ENCODE peak calls at places on chromosome X, in five cellular contexts. M is CD8-positive, alpha-beta memory T cell; O is tibial artery; H is foreskin keratinocyte; P is tibial nerve. L is an unnamed sample.

GRCh38 chrX:1443496-1444075 is 9.1 kb downstream of the ASMTL start:
- DNase-seq in H (no peak), P (no peak), M (no peak), O (peak), L (no peak)

GRCh38 chrX:580020-580419 is 50.6 kb upstream of the SHOX start:
- DNase-seq in H (no peak), P (no peak), M (no peak), O (no peak), L (no peak)

GRCh38 chrX:46208225-46208854 is 336.9 kb downstream of the ZNF674 start:
- DNase-seq in P (no peak), M (no peak), H (peak), O (no peak), L (no peak)

GRCh38 chrX:19867411-19867732 is 20.0 kb downstream of the SH3KBP1 start:
- DNase-seq in P (no peak), H (no peak), O (no peak), M (no peak), L (no peak)

GRCh38 chrX:130094712-130095111 is 15.6 kb downstream of the ELF4 start:
- DNase-seq in M (no peak), O (no peak), H (no peak), P (no peak), L (no peak)

GRCh38 chrX:50613846-50614245 is 143.2 kb upstream of the DGKK start:
- DNase-seq in O (no peak), M (no peak), H (no peak), P (no peak), L (no peak)

GRCh38 chrX:74467656-74468055 is 46.4 kb downstream of the SLC16A2 start:
- DNase-seq in P (no peak), M (no peak), H (no peak), O (no peak), L (no peak)

GRCh38 chrX:47828984-47829383 is 7.7 kb upstream of the ZNF81 start:
- DNase-seq in O (no peak), H (no peak), P (no peak), M (no peak), L (no peak)

GRCh38 chrX:129773649-129774458 is 5.9 kb upstream of the SASH3 start:
- DNase-seq in P (no peak), O (no peak), M (no peak), H (no peak), L (no peak)

GRCh38 chrX:16786791-16787735 is 797 bp downstream of the TXLNG start:
- DNase-seq in H (no peak), P (no peak), O (peak), M (peak), L (peak)

GRCh38 chrX:154057790-154058189 is 38.1 kb upstream of the IRAK1 start:
- DNase-seq in O (no peak), H (no peak), M (no peak), P (no peak), L (no peak)
- H3K27ac ChIP-seq in O (no peak), H (no peak), M (no peak), P (peak), L (no peak)

GRCh38 chrX:141402897-141403610 is 160.7 kb upstream of the SPANXC start:
- DNase-seq in H (no peak), P (no peak), O (no peak), M (no peak), L (no peak)

GRCh38 chrX:141405486-141405877 is 163.2 kb upstream of the SPANXC start:
- DNase-seq in H (peak), O (no peak), M (no peak), P (no peak), L (no peak)

DNA sequence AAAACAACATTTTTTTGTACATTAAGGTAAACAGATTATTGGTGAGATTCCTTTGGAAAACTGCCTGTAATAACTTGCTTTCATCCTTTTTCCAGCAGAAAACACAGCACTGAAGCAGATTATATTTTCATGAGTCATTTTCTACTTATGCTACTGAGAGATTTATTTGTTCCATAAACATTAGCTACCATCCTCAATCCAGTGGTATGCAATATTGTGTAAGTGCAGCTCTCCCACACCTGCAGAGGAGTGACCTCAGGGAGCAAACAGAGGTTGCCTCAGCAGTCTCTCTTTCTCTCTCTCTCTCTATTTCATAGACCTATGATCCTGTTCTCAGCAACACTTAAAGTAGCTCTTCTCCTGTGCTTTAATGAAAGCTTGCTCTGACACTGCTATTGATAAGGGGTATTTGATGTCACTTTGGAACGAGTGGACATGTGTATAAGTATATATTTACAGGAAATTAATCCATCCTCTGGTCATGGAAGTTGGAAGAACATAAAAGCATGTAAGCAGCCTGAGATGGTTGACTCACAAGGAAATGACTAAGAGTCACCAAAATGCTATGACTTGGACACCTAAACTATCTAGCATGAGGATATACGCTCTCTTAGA is 163.7 kb upstream of the SPANXC start:
- DNase-seq in O (no peak), P (no peak), H (peak), M (no peak), L (peak)
- H3K27ac ChIP-seq in O (no peak), P (no peak), H (no peak), M (no peak), L (no peak)

GRCh38 chrX:43750248-43750676 is 94.2 kb downstream of the MAOA start:
- DNase-seq in H (peak), O (peak), M (peak), P (peak), L (peak)

GRCh38 chrX:43743100-43743822 is 87.2 kb downstream of the MAOA start:
- DNase-seq in H (no peak), P (no peak), O (no peak), M (no peak), L (no peak)

GRCh38 chrX:43745938-43746721 is 90.0 kb downstream of the MAOA start:
- DNase-seq in M (no peak), O (no peak), P (no peak), H (no peak), L (no peak)

GRCh38 chrX:43741843-43742573 is 85.9 kb downstream of the MAOA start:
- DNase-seq in O (no peak), M (no peak), P (no peak), H (no peak), L (no peak)

DNA sequence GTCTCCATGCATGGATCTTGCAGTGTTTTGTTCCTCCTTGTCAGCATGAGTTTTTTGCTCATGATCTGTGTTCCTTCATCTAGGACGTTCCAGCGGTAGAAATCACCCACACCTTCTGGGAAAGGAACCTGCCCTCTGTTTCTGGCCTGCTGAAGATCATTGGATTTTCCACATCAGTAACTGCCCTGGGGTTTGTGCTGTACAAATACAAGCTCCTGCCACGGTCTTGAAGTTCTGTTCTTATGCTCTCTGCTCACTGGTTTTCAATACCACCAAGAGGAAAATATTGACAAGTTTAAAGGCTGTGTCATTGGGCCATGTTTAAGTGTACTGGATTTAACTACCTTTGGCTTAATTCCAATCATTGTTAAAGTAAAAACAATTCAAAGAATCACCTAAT is 88.2 kb downstream of the MAOA start:
- DNase-seq in O (no peak), H (no peak), M (no peak), P (no peak), L (no peak)
- H3K27ac ChIP-seq in O (no peak), H (no peak), M (no peak), P (no peak), L (no peak)

DNA sequence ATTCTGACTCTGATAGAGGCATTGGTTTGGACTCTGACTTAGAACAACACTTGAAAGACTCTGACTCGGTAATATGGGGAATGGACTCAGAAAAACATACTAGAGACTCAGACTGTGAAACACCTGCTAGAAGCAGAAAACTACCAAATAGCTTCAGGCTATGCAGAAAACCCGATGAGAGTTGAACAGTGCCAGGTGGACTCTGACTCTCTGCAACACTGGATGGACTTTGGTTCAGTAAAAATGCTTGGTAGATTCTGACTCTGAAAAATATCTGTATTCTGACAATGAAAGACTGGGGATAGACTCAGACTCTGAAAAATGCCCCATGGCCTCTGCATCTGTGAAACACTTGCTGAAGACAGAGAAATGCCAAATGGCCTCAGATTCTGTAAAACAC is 215.1 kb upstream of the HDX start:
- DNase-seq in M (no peak), H (no peak), O (no peak), P (no peak), L (no peak)
- H3K27ac ChIP-seq in M (no peak), H (no peak), O (no peak), P (no peak), L (no peak)

GRCh38 chrX:39356119-39356807 is 555.0 kb downstream of the MID1IP1 start:
- DNase-seq in H (no peak), O (no peak), M (no peak), P (no peak), L (no peak)
- H3K27ac ChIP-seq in H (no peak), O (no peak), M (no peak), P (no peak), L (no peak)

GRCh38 chrX:103480526-103480925 is 38.8 kb downstream of the RAB40A start:
- DNase-seq in H (no peak), M (no peak), P (no peak), O (no peak), L (no peak)

GRCh38 chrX:103475381-103475780 is 43.9 kb downstream of the RAB40A start:
- DNase-seq in O (no peak), H (no peak), M (no peak), P (no peak), L (no peak)

GRCh38 chrX:103477496-103477895 is 41.8 kb downstream of the RAB40A start:
- DNase-seq in P (no peak), O (no peak), H (no peak), M (no peak), L (no peak)
- H3K27ac ChIP-seq in P (no peak), O (no peak), H (no peak), M (no peak), L (no peak)

DNA sequence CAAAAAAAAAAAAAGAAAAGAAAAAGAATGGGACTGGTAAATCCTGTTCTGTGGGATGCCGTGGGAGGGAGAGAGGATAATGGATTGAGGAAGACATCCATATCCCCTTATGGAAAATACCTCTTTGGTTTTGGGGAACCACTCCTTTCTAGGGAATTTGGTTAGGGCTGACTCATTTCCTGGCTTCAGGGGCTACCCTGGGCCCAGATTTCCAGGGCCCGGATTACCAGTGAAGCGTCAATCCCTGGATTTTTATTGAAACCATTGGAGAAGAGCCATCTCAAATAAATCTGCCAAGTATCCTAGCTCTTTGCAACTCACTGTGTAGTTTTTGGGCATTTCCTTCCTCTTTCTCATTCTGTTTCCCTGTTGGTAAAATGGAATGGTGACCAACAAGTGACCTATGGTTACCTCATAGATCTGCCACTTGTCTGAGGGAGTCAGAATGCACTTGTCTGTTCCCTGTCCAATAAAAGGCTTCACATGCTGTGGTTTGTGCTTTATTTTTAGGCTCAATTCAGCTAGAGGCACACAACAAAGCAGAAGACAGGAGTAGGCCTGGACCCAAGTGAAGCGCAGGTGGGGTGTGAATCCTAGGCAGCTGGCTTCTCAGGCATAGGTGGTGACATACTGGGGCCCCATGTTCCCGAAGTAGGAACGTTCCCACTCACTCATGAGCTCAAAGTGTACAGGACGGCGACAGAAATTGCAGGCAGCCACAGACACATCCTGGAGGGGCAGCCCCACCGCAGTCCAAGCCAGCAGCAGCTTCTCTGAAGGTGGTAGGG is 8.6 kb downstream of the APEX2 start:
- DNase-seq in P (no peak), O (no peak), H (peak), M (no peak), L (no peak)
- H3K27ac ChIP-seq in P (peak), O (no peak), H (peak), M (no peak), L (no peak)

GRCh38 chrX:53085661-53086229 is 3.6 kb downstream of the TSPYL2 start:
- DNase-seq in P (no peak), O (no peak), H (no peak), M (no peak), L (no peak)
- H3K27ac ChIP-seq in P (peak), O (peak), H (no peak), M (peak), L (no peak)

DNA sequence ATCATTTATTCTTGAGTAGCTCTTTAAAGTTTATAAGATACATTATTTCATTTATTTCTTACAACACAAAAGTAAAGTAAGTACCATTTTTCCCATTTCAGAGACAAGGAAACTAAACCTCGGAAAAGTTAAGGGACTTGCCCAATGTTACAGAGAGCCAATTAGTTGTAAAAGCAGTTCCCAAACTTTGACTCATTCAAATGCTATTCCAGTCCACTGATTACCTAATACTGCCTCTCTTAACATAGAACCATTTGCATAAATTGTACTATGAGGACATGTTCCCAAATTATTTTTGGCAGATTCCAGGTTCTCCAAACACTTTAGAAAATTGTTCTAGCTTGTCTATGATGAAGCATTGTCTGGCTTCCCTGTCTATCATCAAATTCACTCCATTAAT is 45.6 kb upstream of the GRIA3 start:
- DNase-seq in H (peak), O (no peak), M (no peak), P (no peak), L (no peak)
- H3K27ac ChIP-seq in H (no peak), O (no peak), M (no peak), P (no peak), L (no peak)